ENCODE peak calls at places on chromosomes 2 and 18, in nine cellular contexts. K is uterus; Q is neural crest cell; A is CD4-positive, alpha-beta T cell; J is A549; L is adrenal gland; F is IMR-90; Z is heart right ventricle; Y is stomach. W is an unnamed sample.

GRCh38 chr18:49861659-49862058 is 48.3 kb upstream of the ACAA2 start:
- DNase-seq in K (no peak), Q (no peak), A (no peak), J (no peak), L (no peak), F (no peak), Z (no peak), Y (no peak), W (no peak)

GRCh38 chr2:95206086-95206485 is 1.2 kb upstream of the ZNF892 start:
- DNase-seq in K (no peak), Q (no peak), A (no peak), J (no peak), L (no peak), F (no peak), Z (no peak), Y (no peak), W (no peak)

GRCh38 chr2:230847883-230848388 is 16.8 kb upstream of the ITM2C start:
- DNase-seq in K (peak; percentile 80), Q (peak; percentile 97), A (peak; percentile 85), J (peak; percentile 76), L (peak; percentile 92), F (peak; percentile 77), Z (peak; percentile 87), Y (peak; percentile 92), W (peak; percentile 92)

GRCh38 chr18:79882522-79883241 is 68.8 kb downstream of the SLC66A2 start:
- DNase-seq in K (no peak), Q (no peak), A (no peak), J (no peak), L (peak; percentile 11), F (no peak), Z (no peak), Y (no peak), W (no peak)

GRCh38 chr18:21262244-21262643 is 20.2 kb downstream of the GREB1L start:
- DNase-seq in K (no peak), Q (no peak), A (no peak), J (no peak), L (no peak), F (no peak), Z (no peak), Y (no peak), W (no peak)

GRCh38 chr2:113080134-113080533 is 12.4 kb downstream of the IL1F10 start:
- DNase-seq in K (no peak), Q (peak; percentile 63), A (peak; percentile 24), J (peak; percentile 31), L (peak; percentile 55), F (no peak), Z (no peak), Y (peak; percentile 62), W (peak; percentile 57)

GRCh38 chr2:205568620-205569019 is 113.7 kb upstream of the NRP2 start:
- DNase-seq in K (no peak), Q (no peak), A (no peak), J (no peak), L (no peak), F (no peak), Z (no peak), Y (no peak), W (no peak)

GRCh38 chr18:60984496-60984895 is 348.7 kb upstream of the CDH20 start:
- DNase-seq in K (no peak), Q (no peak), A (no peak), J (no peak), L (no peak), F (peak; percentile 47), Z (no peak), Y (no peak), W (no peak)

GRCh38 chr18:4232656-4233055 is 222.5 kb downstream of the DLGAP1 start:
- DNase-seq in K (no peak), Q (no peak), A (no peak), J (no peak), L (no peak), F (no peak), Z (no peak), Y (no peak), W (no peak)

GRCh38 chr2:188645982-188646381 is 328.2 kb upstream of the COL3A1 start:
- DNase-seq in K (no peak), Q (no peak), A (no peak), J (no peak), L (no peak), F (peak; percentile 83), Z (no peak), Y (no peak), W (no peak)

GRCh38 chr2:30771200-30771599 is 36.0 kb downstream of the CAPN13 start:
- DNase-seq in K (no peak), Q (no peak), A (no peak), J (no peak), L (peak; percentile 3), F (no peak), Z (no peak), Y (peak; percentile 15), W (no peak)

DNA sequence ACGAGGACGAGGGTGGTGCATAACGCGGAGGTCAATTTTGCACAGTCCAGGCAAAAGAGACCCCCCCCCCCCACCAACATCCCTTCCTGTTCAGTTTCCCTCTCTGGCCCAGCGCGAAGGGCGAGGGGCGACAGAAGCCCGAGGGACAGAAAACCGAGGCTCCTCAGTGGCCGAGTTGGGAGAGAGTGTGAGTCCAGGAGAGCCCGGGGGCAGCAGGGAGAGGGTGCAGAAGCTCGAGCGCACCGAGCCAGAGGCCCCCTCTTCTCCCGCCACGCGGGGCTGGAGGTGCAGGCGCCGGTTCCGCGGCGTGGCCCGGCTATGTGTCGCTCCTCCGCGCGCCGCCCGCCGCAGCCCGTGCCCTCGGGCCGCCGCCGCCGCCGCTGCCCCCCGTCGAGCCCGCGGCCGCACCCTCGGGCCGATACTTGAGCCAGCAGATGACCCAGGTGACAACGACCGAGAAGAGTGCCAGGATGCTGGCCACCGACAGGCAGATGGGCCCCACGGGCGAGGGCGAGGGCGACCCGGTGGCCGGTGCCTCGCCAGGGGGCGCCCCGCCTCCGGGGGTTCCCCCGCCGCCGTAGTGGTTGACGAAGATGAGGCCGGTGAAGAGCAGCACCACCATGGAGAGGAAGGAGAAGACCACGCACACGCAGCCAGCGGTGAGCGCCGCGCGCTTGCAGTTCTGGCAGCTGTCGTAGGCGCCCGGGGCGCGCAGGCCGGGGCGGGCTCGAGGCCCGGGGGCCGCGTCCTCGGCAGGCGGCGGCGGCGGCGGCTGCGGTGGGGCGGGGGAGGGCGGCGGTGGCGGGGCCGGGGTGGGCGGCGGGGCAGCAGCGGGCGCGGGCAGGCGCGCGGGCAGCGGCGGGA is 20.1 kb upstream of the PAX3 start:
- DNase-seq in K (no peak), Q (peak; percentile 35), A (peak; percentile 15), J (no peak), L (peak; percentile 47), F (no peak), Z (no peak), Y (no peak), W (peak; percentile 75)
- TF ChIP-seq CTCF in K (peak; percentile 45), Q (peak; percentile 50), A (no peak), J (peak; percentile 32), L (peak; percentile 48), F (peak; percentile 4), Z (peak; percentile 46), Y (no peak), W (peak; percentile 66)

DNA sequence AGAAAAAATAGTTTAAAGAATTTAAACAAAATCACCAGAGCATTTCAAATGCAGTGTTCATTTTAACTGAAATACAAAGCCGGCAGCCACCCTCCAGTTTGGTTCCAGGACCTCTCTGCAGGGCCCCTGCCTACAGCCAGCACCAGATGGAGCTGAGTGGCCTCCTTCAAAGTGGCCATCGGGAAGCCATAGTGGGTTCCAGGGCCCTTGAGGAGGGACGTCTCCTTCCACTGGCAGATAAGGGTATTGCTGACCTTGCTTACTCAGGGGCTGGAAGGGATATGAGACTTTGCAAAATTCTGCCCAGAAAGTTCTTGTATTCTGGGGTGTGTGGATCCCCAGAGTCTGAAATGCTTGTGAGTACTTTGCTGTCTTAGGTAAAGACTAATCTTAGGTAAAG is 205.2 kb upstream of the APCDD1 start:
- DNase-seq in K (no peak), Q (no peak), A (no peak), J (no peak), L (no peak), F (no peak), Z (no peak), Y (no peak), W (no peak)
- TF ChIP-seq CTCF in K (no peak), Q (no peak), A (no peak), J (no peak), L (no peak), F (no peak), Z (no peak), Y (no peak), W (no peak)

DNA sequence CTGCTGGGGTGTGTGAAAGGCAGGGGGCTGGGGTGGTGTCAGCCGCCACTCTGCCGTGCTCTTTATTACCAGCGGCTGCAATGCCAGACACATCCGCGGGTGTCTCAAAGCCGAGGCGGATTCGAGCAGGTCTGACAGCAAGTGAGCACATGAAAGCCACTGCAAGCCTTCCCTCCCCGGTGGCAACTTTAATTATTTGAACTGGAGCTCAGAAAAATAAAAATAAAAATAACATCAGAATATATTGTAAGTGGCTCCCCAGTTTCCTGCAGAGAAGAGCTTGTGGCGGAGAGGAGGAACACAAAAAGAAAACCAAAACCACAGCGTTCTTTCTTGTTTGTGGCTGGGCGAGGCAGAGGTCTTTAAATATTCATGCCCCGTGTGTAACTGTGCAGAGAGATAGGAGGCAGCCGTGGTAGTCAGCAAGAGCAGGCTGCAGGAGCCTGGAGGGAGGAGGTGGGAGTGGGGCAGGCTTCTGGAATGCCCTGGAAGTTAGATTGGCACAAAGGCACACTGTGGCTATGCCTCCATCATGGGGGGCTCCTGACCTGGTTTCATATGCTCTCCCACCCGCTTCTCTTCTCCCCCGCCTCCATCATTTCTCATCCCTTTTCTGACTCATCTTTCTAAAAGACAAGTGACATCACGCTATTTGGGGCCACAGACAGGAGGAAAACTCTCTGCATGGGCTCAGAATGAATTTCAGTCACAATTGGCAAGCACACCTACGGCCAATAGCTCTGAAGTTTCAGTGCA is 199.8 kb downstream of the CLIP4 start:
- DNase-seq in K (no peak), Q (peak; percentile 42), A (peak; percentile 39), J (no peak), L (no peak), F (no peak), Z (no peak), Y (peak; percentile 55), W (peak; percentile 58)
- TF ChIP-seq CTCF in K (no peak), Q (no peak), A (peak; percentile 21), J (no peak), L (peak; percentile 14), F (no peak), Z (no peak), Y (no peak), W (no peak)

GRCh38 chr2:73112913-73113633 is at the start of gene RAB11FIP5:
- DNase-seq in K (peak; percentile 78), Q (peak; percentile 57), A (peak; percentile 73), J (peak; percentile 67), L (peak; percentile 73), F (peak; percentile 88), Z (peak; percentile 61), Y (peak; percentile 85), W (peak; percentile 77)

GRCh38 chr2:73114273-73114867 is 1.6 kb upstream of the RAB11FIP5 start:
- DNase-seq in K (no peak), Q (no peak), A (no peak), J (no peak), L (no peak), F (peak; percentile 70), Z (no peak), Y (no peak), W (no peak)

GRCh38 chr2:73111300-73112025 is 1.3 kb downstream of the RAB11FIP5 start:
- DNase-seq in K (peak; percentile 55), Q (no peak), A (no peak), J (peak; percentile 62), L (peak; percentile 44), F (no peak), Z (peak; percentile 23), Y (peak; percentile 54), W (no peak)

GRCh38 chr2:73112026-73112912 is 479 bp downstream of the RAB11FIP5 start:
- DNase-seq in K (no peak), Q (no peak), A (peak; percentile 7), J (no peak), L (peak; percentile 40), F (peak; percentile 49), Z (no peak), Y (peak; percentile 38), W (no peak)

GRCh38 chr2:73113634-73113958 is 848 bp upstream of the RAB11FIP5 start:
- DNase-seq in K (no peak), Q (no peak), A (no peak), J (no peak), L (no peak), F (no peak), Z (no peak), Y (no peak), W (no peak)
- TF ChIP-seq CTCF in K (no peak), Q (no peak), A (no peak), J (no peak), L (no peak), F (no peak), Z (no peak), Y (no peak), W (no peak)

W was measured in GM10248.